ENCODE peak calls at places on chromosome 7, in four cellular contexts. Q is B cell, K is left colon, V is lung. I is an unnamed sample.

GRCh38 chr7:101093907-101094306 is 8.6 kb downstream of the TRIM56 start:
- DNase-seq in Q (no peak), K (no peak), V (no peak), I (no peak)

GRCh38 chr7:34523233-34523918 is 134.6 kb upstream of the NPSR1 start:
- DNase-seq in K (no peak), V (no peak), Q (no peak), I (no peak)

GRCh38 chr7:37342665-37343471 is 105.8 kb downstream of the ELMO1 start:
- DNase-seq in Q (peak), K (peak), V (no peak), I (peak)

GRCh38 chr7:148856035-148856881 is 27.8 kb downstream of the EZH2 start:
- DNase-seq in Q (peak), K (no peak), V (peak), I (peak)

GRCh38 chr7:107993879-107994278 is 9.1 kb downstream of the LAMB1 start:
- DNase-seq in Q (no peak), V (no peak), K (peak), I (peak)

GRCh38 chr7:47266131-47266706 is 315.7 kb downstream of the TNS3 start:
- DNase-seq in K (peak), V (peak), Q (peak), I (peak)

GRCh38 chr7:5776894-5777645 is 4.4 kb downstream of the RNF216 start:
- DNase-seq in V (no peak), K (no peak), Q (no peak), I (no peak)

GRCh38 chr7:18590744-18591340 is 95.3 kb downstream of the HDAC9 start:
- DNase-seq in Q (no peak), V (no peak), K (no peak), I (no peak)

GRCh38 chr7:127504715-127505114 is 80.7 kb downstream of the GCC1 start:
- DNase-seq in Q (peak), K (no peak), V (no peak), I (peak)

GRCh38 chr7:16939161-16939560 is 57.4 kb upstream of the AGR3 start:
- DNase-seq in Q (no peak), V (no peak), K (no peak), I (no peak)